ENCODE peak calls at places on chromosomes 2 and 18, in eight cellular contexts. C is DND-41, A is dorsolateral prefrontal cortex, M is fibroblast of villous mesenchyme, L is AG10803, Q is lower leg skin, F is GM12865, B is cardiac fibroblast. G is an unnamed sample.

GRCh38 chr2:42953216-42953615 is 160.8 kb upstream of the HAAO start:
- DNase-seq in C (no peak), A (no peak), M (no peak), L (no peak), Q (no peak), F (no peak), B (no peak), G (no peak)

GRCh38 chr2:189444322-189444721 is 3.0 kb downstream of the WDR75 start:
- DNase-seq in C (no peak), A (no peak), M (peak), L (peak), Q (no peak), F (peak), B (peak), G (peak)

GRCh38 chr2:187499941-187500532 is 52.0 kb upstream of the CALCRL start:
- DNase-seq in C (peak), A (no peak), M (peak), L (peak), Q (peak), F (peak), B (peak), G (peak)

GRCh38 chr18:26547302-26548143 is 830 bp downstream of the KCTD1 start:
- DNase-seq in C (peak), A (peak), M (peak), L (peak), Q (peak), F (peak), B (peak), G (peak)

GRCh38 chr2:26848336-26849055 is 564 bp downstream of the DPYSL5 start:
- DNase-seq in C (no peak), A (peak), M (no peak), L (no peak), Q (no peak), F (no peak), B (no peak), G (no peak)

GRCh38 chr18:59660976-59661743 is 36.1 kb downstream of the CCBE1 start:
- DNase-seq in C (no peak), A (no peak), M (peak), L (peak), Q (no peak), F (no peak), B (peak), G (peak)

GRCh38 chr2:9778471-9779402 is 64.5 kb upstream of the TAF1B start:
- DNase-seq in C (no peak), A (no peak), M (no peak), L (no peak), Q (no peak), F (no peak), B (no peak), G (no peak)

GRCh38 chr2:55112229-55113016 is 62.2 kb upstream of the RTN4 start:
- DNase-seq in C (no peak), A (peak), M (peak), L (peak), Q (peak), F (no peak), B (peak), G (peak)

GRCh38 chr2:85435986-85436835 is 17.7 kb downstream of the SH2D6 start:
- DNase-seq in C (peak), A (no peak), M (no peak), L (no peak), Q (no peak), F (no peak), B (no peak), G (no peak)

GRCh38 chr18:43265465-43265864 is 11.8 kb downstream of the SYT4 start:
- DNase-seq in C (no peak), A (no peak), M (no peak), L (no peak), Q (no peak), F (no peak), B (no peak), G (no peak)

GRCh38 chr2:120937736-120938131 is 202.1 kb downstream of the GLI2 start:
- DNase-seq in C (no peak), A (no peak), M (peak), L (peak), Q (no peak), F (no peak), B (peak), G (peak)

GRCh38 chr2:96977631-96978195 is 8.7 kb downstream of the FAM178B start:
- DNase-seq in C (no peak), A (no peak), M (peak), L (peak), Q (no peak), F (no peak), B (peak), G (peak)

GRCh38 chr2:62197609-62198236 is 1.8 kb downstream of the B3GNT2 start:
- DNase-seq in C (no peak), A (no peak), M (peak), L (peak), Q (no peak), F (peak), B (no peak), G (no peak)

GRCh38 chr2:170924969-170925368 is 4.1 kb upstream of the GORASP2 start:
- DNase-seq in C (no peak), A (no peak), M (no peak), L (no peak), Q (no peak), F (peak), B (no peak), G (no peak)

GRCh38 chr18:62325806-62326645 is 916 bp downstream of the TNFRSF11A start:
- DNase-seq in C (no peak), A (no peak), M (no peak), L (peak), Q (no peak), F (peak), B (peak), G (peak)

GRCh38 chr2:218963597-218963996 is 4.1 kb downstream of the CDK5R2 start:
- DNase-seq in C (no peak), A (no peak), M (no peak), L (no peak), Q (no peak), F (no peak), B (no peak), G (no peak)
- H3K4me3 ChIP-seq in C (no peak), A (peak), M (no peak), L (no peak), Q (no peak), F (no peak), B (no peak), G (no peak)

GRCh38 chr2:130835766-130836015 is 1.0 kb upstream of the ARHGEF4 start:
- DNase-seq in C (no peak), A (no peak), M (no peak), L (no peak), Q (no peak), F (no peak), B (no peak), G (no peak)

GRCh38 chr2:130836501-130837174 is at the start of gene ARHGEF4:
- DNase-seq in C (peak), A (no peak), M (no peak), L (no peak), Q (no peak), F (peak), B (no peak), G (no peak)

GRCh38 chr2:130837175-130837810 is 579 bp downstream of the ARHGEF4 start:
- DNase-seq in C (no peak), A (no peak), M (no peak), L (no peak), Q (no peak), F (no peak), B (no peak), G (no peak)

GRCh38 chr2:130834091-130834922 is 2.4 kb upstream of the ARHGEF4 start:
- DNase-seq in C (no peak), A (no peak), M (no peak), L (no peak), Q (no peak), F (no peak), B (peak), G (peak)

GRCh38 chr2:130834923-130835765 is 1.6 kb upstream of the ARHGEF4 start:
- DNase-seq in C (no peak), A (no peak), M (no peak), L (no peak), Q (no peak), F (no peak), B (no peak), G (no peak)
- TF ChIP-seq CTCF in C (no peak), A (no peak), M (no peak), L (no peak), Q (no peak), F (no peak), B (no peak), G (no peak)

GRCh38 chr2:44083054-44083453 is 85.6 kb upstream of the PPM1B start:
- DNase-seq in C (no peak), A (no peak), M (no peak), L (no peak), Q (no peak), F (no peak), B (no peak), G (no peak)

GRCh38 chr2:44087037-44087713 is 81.5 kb upstream of the PPM1B start:
- DNase-seq in C (peak), A (peak), M (peak), L (peak), Q (peak), F (peak), B (peak), G (peak)

GRCh38 chr2:44087714-44088092 is 81.0 kb upstream of the PPM1B start:
- DNase-seq in C (no peak), A (no peak), M (no peak), L (no peak), Q (no peak), F (no peak), B (no peak), G (no peak)

GRCh38 chr2:44084850-44085249 is 83.8 kb upstream of the PPM1B start:
- DNase-seq in C (no peak), A (no peak), M (no peak), L (no peak), Q (no peak), F (no peak), B (no peak), G (no peak)

GRCh38 chr2:44086639-44087036 is 82.0 kb upstream of the PPM1B start:
- DNase-seq in C (no peak), A (peak), M (no peak), L (no peak), Q (no peak), F (no peak), B (no peak), G (no peak)
- H3K4me3 ChIP-seq in C (no peak), A (peak), M (peak), L (peak), Q (no peak), F (no peak), B (no peak), G (peak)

GRCh38 chr2:28752608-28752984 is 966 bp downstream of the PPP1CB start:
- DNase-seq in C (no peak), A (no peak), M (no peak), L (no peak), Q (no peak), F (no peak), B (peak), G (no peak)

GRCh38 chr2:28750316-28751101 is 1.1 kb upstream of the PPP1CB start:
- DNase-seq in C (peak), A (no peak), M (peak), L (peak), Q (no peak), F (peak), B (peak), G (peak)

GRCh38 chr2:28753043-28753683 is 1.5 kb downstream of the PPP1CB start:
- DNase-seq in C (peak), A (peak), M (peak), L (peak), Q (peak), F (peak), B (peak), G (peak)

GRCh38 chr2:28751956-28752607 is 452 bp downstream of the PPP1CB start:
- DNase-seq in C (peak), A (peak), M (no peak), L (no peak), Q (no peak), F (peak), B (peak), G (no peak)

DNA sequence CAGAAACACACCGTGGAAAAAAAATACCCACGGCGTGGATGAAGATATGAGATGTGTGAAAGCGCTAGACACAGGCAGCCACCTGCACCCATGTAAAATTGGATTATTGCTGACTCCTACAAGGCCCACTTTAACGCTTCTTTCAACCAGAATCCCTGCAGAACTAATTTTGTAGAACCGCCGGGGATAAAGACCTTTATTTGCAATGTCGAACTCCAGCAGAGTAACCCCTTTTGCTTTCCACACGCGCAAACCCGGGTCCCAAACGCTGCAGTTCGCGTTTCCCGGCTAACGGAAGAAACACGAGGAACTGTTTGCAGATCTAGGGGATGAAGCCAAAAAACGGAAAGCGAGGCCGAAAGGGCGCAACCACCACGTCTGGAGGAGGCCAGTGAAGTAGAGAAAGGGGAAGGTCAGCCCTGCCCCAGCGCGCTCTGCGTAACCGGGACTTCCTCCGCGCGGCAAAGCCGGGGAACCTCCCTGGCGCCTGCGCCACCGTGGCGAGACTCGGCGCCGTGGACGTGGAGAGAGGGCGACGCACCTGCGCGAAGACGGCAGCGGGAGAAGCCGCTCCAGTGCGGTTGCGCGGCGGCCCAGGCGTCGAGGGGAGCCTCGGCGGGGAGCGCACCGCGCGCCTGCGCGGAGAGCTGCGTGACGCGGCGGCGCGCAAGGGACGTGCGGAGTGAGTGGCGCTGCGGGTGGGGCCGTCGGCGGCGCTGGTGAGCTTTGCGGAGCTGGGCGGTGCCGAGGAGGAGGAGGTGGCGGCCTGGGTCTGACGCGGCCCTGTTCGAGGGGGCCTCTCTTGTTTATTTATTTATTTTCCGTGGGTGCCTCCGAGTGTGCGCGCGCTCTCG is at the start of gene PPP1CB:
- DNase-seq in C (peak), A (peak), M (peak), L (peak), Q (peak), F (peak), B (peak), G (peak)
- TF ChIP-seq CTCF in C (peak), A (no peak), M (peak), L (peak), Q (peak), F (peak), B (no peak), G (peak)

G was measured in choroid plexus epithelial cell.